ENCODE peak calls at places on chromosome 22, in eight cellular contexts. L is Right ventricle myocardium superior; I is lung; T is HFF-Myc; P is activated CD4-positive, alpha-beta T cell treated with anti-CD3 and anti-CD28 coated beads for 24 hours; F is fibroblast of lung; N is heart right ventricle; B is stimulated activated CD4-positive, alpha-beta T cell treated with anti-CD3 and anti-CD28 coated beads, Interleukin-2, amount 100 ng/mL, for 48 hours. V is an unnamed sample.

GRCh38 chr22:19126309-19126666 is 4.1 kb upstream of the DGCR2 start:
- DNase-seq in N (no peak), L (peak), T (no peak), P (no peak), B (no peak), I (no peak), F (no peak), V (no peak)

GRCh38 chr22:40519284-40519947 is 117.1 kb downstream of the MRTFA start:
- DNase-seq in I (no peak), B (no peak), N (no peak), F (no peak), T (no peak), P (no peak), L (no peak), V (no peak)

GRCh38 chr22:50276143-50276542 is 6.0 kb upstream of the MAPK11 start:
- DNase-seq in P (peak), T (no peak), N (peak), I (peak), L (peak), B (peak), F (peak), V (peak)

GRCh38 chr22:25668437-25668836 is 73.6 kb upstream of the MYO18B start:
- DNase-seq in B (no peak), N (no peak), T (no peak), L (peak), F (peak), I (peak), P (no peak), V (no peak)

GRCh38 chr22:20027966-20028854 is 7.3 kb downstream of the TANGO2 start:
- DNase-seq in P (no peak), B (no peak), L (peak), I (no peak), F (no peak), T (no peak), N (no peak), V (no peak)

GRCh38 chr22:42282943-42283287 is 12.5 kb upstream of the TCF20 start:
- DNase-seq in L (no peak), F (no peak), P (no peak), B (no peak), N (no peak), T (no peak), I (no peak), V (no peak)

GRCh38 chr22:44758354-44758969 is 6.1 kb downstream of the ARHGAP8 start:
- DNase-seq in T (peak), L (no peak), N (no peak), F (peak), I (no peak), B (no peak), P (no peak), V (no peak)

GRCh38 chr22:43114958-43115357 is 4.4 kb downstream of the BIK start:
- DNase-seq in T (no peak), L (no peak), B (no peak), F (no peak), N (no peak), P (no peak), I (no peak), V (no peak)

GRCh38 chr22:49967333-49968241 is 7.0 kb downstream of the PIM3 start:
- DNase-seq in B (no peak), N (peak), L (peak), T (no peak), F (no peak), I (peak), P (no peak), V (peak)

GRCh38 chr22:43945632-43946390 is 9.4 kb upstream of the SAMM50 start:
- DNase-seq in P (peak), F (peak), I (peak), L (peak), B (peak), T (no peak), N (peak), V (peak)

GRCh38 chr22:48744283-48744641 is 1083.4 kb downstream of the BRD1 start:
- DNase-seq in B (no peak), T (no peak), F (no peak), I (no peak), N (no peak), P (no peak), L (no peak), V (no peak)

GRCh38 chr22:49970528-49971231 is 10.1 kb downstream of the PIM3 start:
- DNase-seq in T (peak), B (peak), L (peak), F (peak), P (peak), I (peak), N (peak), V (peak)

GRCh38 chr22:45502215-45503070 is at the start of gene FBLN1:
- DNase-seq in B (no peak), T (no peak), N (peak), I (no peak), L (peak), P (no peak), F (peak), V (peak)

GRCh38 chr22:44448271-44448780 is 49.7 kb downstream of the RTL6 start:
- DNase-seq in N (peak), T (peak), F (peak), L (peak), I (no peak), B (no peak), P (no peak), V (peak)

GRCh38 chr22:20444325-20444724 is 6.7 kb upstream of the SCARF2 start:
- DNase-seq in P (no peak), N (no peak), B (no peak), T (no peak), F (no peak), L (no peak), I (no peak), V (no peak)

GRCh38 chr22:38038426-38038825 is 18.8 kb upstream of the PICK1 start:
- DNase-seq in B (no peak), I (no peak), N (no peak), P (no peak), F (no peak), T (no peak), L (no peak), V (no peak)

GRCh38 chr22:31870890-31871289 is 73.4 kb upstream of the YWHAH start:
- DNase-seq in I (no peak), B (no peak), P (no peak), L (no peak), T (no peak), N (no peak), F (peak), V (no peak)

GRCh38 chr22:43859176-43859575 is 3.1 kb downstream of the SULT4A1 start:
- DNase-seq in L (no peak), B (no peak), N (no peak), P (no peak), F (no peak), T (no peak), I (no peak), V (no peak)

GRCh38 chr22:46087816-46088277 is 62.5 kb upstream of the PPARA start:
- DNase-seq in B (no peak), P (no peak), F (peak), L (peak), T (peak), I (peak), N (peak), V (peak)

GRCh38 chr22:46378499-46379300 is 43.2 kb downstream of the TRMU start:
- DNase-seq in P (no peak), T (no peak), I (no peak), L (no peak), F (no peak), B (no peak), N (peak), V (no peak)

GRCh38 chr22:32706149-32706548 is 95.4 kb upstream of the TIMP3 start:
- DNase-seq in F (no peak), N (no peak), I (no peak), L (no peak), T (no peak), P (no peak), B (no peak), V (no peak)

GRCh38 chr22:37965940-37966664 is 12.6 kb downstream of the POLR2F start:
- DNase-seq in N (no peak), P (no peak), F (peak), B (no peak), T (no peak), L (no peak), I (no peak), V (no peak)

GRCh38 chr22:44811141-44811540 is 58.8 kb downstream of the ARHGAP8 start:
- DNase-seq in P (no peak), F (no peak), B (no peak), L (no peak), N (no peak), T (no peak), I (no peak), V (no peak)

V was measured in heart left ventricle.